ENCODE peak calls at places on chromosome 14, in eight cellular contexts. W is GM10248, B is GM13977, R is Panc1, Y is body of pancreas, M is RWPE1, P is right lobe of liver, J is neural crest cell. T is an unnamed sample.

GRCh38 chr14:85813040-85813439 is 283.1 kb downstream of the FLRT2 start:
- DNase-seq in M (no peak), R (no peak), P (no peak), J (no peak), W (no peak), B (no peak), Y (no peak), T (no peak)

GRCh38 chr14:59845245-59845644 is 25.3 kb downstream of the RTN1 start:
- DNase-seq in M (no peak), R (no peak), W (no peak), P (no peak), B (no peak), Y (no peak), J (no peak), T (no peak)

GRCh38 chr14:99064262-99064954 is 207.6 kb downstream of the BCL11B start:
- DNase-seq in W (no peak), J (no peak), B (no peak), Y (no peak), R (no peak), P (no peak), M (peak), T (no peak)

GRCh38 chr14:100680439-100681051 is 46.1 kb upstream of the DLK1 start:
- DNase-seq in W (no peak), M (no peak), R (no peak), Y (no peak), P (no peak), J (no peak), B (no peak), T (no peak)

GRCh38 chr14:72451081-72451972 is 442.6 kb downstream of the DPF3 start:
- DNase-seq in B (peak), M (no peak), R (no peak), P (no peak), Y (no peak), J (no peak), W (peak), T (no peak)

GRCh38 chr14:35858521-35859209 is 32.5 kb downstream of the BRMS1L start:
- DNase-seq in P (no peak), Y (no peak), W (no peak), J (no peak), R (no peak), B (no peak), M (peak), T (no peak)

GRCh38 chr14:31283568-31284252 is 76.1 kb upstream of the HECTD1 start:
- DNase-seq in M (no peak), W (no peak), R (no peak), Y (no peak), P (no peak), B (no peak), J (no peak), T (peak)

GRCh38 chr14:106845286-106846087 is 1319.1 kb downstream of the TMEM121 start:
- DNase-seq in M (peak), R (no peak), B (peak), Y (peak), J (no peak), P (peak), W (peak), T (no peak)

GRCh38 chr14:104093366-104094055 is 8.0 kb downstream of the ASPG start:
- DNase-seq in J (no peak), R (no peak), Y (no peak), W (no peak), P (peak), B (no peak), M (no peak), T (no peak)

GRCh38 chr14:74531467-74531866 is 37.9 kb downstream of the ISCA2 start:
- DNase-seq in R (no peak), P (no peak), Y (no peak), B (no peak), W (no peak), J (no peak), M (peak), T (peak)

GRCh38 chr14:81594012-81594411 is 60.4 kb upstream of the SEL1L start:
- DNase-seq in Y (peak), P (no peak), B (no peak), W (no peak), M (no peak), R (no peak), J (peak), T (no peak)

GRCh38 chr14:61463664-61464063 is 142.3 kb downstream of the PRKCH start:
- DNase-seq in M (no peak), P (no peak), W (no peak), J (no peak), Y (no peak), R (no peak), B (no peak), T (no peak)

GRCh38 chr14:105474478-105475268 is at the start of gene CRIP2:
- DNase-seq in Y (no peak), P (no peak), R (no peak), W (peak), J (no peak), B (peak), M (peak), T (peak)

GRCh38 chr14:61218157-61218556 is 63.0 kb downstream of the TMEM30B start:
- DNase-seq in B (no peak), R (no peak), P (no peak), Y (no peak), M (no peak), J (no peak), W (no peak), T (no peak)

GRCh38 chr14:92906823-92907222 is 16.1 kb upstream of the CHGA start:
- DNase-seq in B (no peak), W (no peak), Y (no peak), J (no peak), M (no peak), P (no peak), R (no peak), T (no peak)

DNA sequence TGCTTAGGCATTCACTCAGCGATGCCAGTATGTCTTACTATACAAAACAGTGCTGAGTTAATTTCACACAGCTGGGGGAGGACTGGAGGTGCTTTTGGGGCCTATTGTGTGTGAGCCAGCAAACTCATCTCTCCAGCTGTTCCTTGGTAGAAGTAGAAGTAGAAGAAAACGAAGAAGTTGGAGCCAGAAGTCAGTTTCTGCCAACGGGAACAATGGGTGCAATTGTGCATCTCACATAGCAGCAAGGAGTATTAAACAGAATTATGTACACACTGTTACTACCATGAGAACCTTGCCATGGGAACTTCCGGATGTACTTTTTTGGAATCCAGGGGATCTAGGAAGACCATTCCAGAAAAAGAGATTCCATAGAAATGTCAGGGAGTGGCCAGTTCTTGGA is 88.6 kb downstream of the VCPKMT start:
- DNase-seq in B (no peak), Y (no peak), J (no peak), M (no peak), P (no peak), W (no peak), R (no peak), T (no peak)
- TF ChIP-seq CTCF in B (no peak), Y (no peak), J (no peak), M (no peak), P (no peak), W (no peak), R (no peak), T (no peak)

GRCh38 chr14:68657300-68658028 is 135.4 kb downstream of the ZFP36L1 start:
- DNase-seq in W (no peak), M (no peak), P (no peak), R (no peak), B (no peak), Y (no peak), J (no peak), T (no peak)

GRCh38 chr14:68656452-68656851 is 136.4 kb downstream of the ZFP36L1 start:
- DNase-seq in J (no peak), B (no peak), R (no peak), W (no peak), P (no peak), M (no peak), Y (no peak), T (no peak)

GRCh38 chr14:68654471-68654941 is 138.4 kb downstream of the ZFP36L1 start:
- DNase-seq in P (no peak), J (no peak), R (no peak), M (no peak), B (no peak), Y (no peak), W (no peak), T (no peak)

GRCh38 chr14:68655021-68655811 is 137.7 kb downstream of the ZFP36L1 start:
- DNase-seq in P (no peak), J (no peak), W (no peak), B (no peak), M (no peak), R (no peak), Y (peak), T (no peak)

GRCh38 chr14:68655961-68656360 is 136.9 kb downstream of the ZFP36L1 start:
- DNase-seq in Y (no peak), R (no peak), P (no peak), B (no peak), M (no peak), J (no peak), W (no peak), T (peak)
- TF ChIP-seq CTCF in Y (peak), R (peak), P (peak), B (peak), M (no peak), J (no peak), W (peak), T (peak)

DNA sequence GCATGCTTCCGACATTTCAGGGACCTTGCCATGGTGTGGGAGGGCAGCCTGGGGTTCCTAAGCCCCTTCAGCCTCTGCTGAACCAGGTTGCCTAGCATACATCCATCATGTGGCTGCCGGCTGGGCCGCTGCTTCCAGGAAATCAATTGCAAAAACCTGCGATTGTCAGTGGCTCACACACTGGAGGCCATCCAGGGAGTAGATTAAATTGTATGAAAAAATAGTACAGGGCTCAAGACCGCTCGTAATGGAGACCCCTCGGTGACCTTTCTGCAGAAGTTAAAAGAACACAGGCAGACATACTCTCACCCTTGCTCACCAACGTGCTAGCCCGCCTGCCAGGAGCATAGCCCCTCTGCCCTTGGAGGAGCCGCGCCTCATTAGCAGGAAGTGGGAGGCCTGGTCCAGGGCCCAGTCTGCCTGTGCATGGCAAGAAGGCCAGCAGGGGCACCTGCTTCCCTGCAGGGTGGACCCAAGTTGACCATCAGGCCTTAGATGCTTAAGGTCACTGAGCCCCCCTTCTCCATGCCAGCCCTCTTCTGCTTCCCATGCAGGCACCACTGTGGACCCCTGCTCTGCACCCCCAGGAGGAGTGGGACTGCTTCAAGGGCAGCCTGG is 31.4 kb upstream of the CIPC start:
- DNase-seq in J (no peak), W (no peak), R (no peak), B (no peak), M (no peak), P (no peak), Y (no peak), T (no peak)
- TF ChIP-seq CTCF in J (no peak), W (no peak), R (no peak), B (no peak), M (no peak), P (no peak), Y (no peak), T (no peak)

GRCh38 chr14:76497550-76498484 is 121.9 kb downstream of the ESRRB start:
- DNase-seq in Y (no peak), J (no peak), B (no peak), M (no peak), W (no peak), P (peak), R (no peak), T (no peak)
- TF ChIP-seq CTCF in Y (no peak), J (no peak), B (peak), M (no peak), W (no peak), P (no peak), R (no peak), T (no peak)

GRCh38 chr14:91484186-91484585 is 25.9 kb downstream of the PPP4R3A start:
- DNase-seq in P (no peak), B (no peak), M (no peak), W (no peak), R (no peak), J (no peak), Y (no peak), T (no peak)
- TF ChIP-seq CTCF in P (no peak), B (peak), M (no peak), W (no peak), R (no peak), J (peak), Y (no peak), T (no peak)

GRCh38 chr14:58401587-58401986 is 5.9 kb downstream of the TOMM20L start:
- DNase-seq in Y (no peak), B (no peak), P (no peak), J (no peak), W (no peak), M (no peak), R (no peak), T (no peak)
- TF ChIP-seq CTCF in Y (no peak), B (peak), P (peak), J (no peak), W (no peak), M (no peak), R (peak), T (no peak)

DNA sequence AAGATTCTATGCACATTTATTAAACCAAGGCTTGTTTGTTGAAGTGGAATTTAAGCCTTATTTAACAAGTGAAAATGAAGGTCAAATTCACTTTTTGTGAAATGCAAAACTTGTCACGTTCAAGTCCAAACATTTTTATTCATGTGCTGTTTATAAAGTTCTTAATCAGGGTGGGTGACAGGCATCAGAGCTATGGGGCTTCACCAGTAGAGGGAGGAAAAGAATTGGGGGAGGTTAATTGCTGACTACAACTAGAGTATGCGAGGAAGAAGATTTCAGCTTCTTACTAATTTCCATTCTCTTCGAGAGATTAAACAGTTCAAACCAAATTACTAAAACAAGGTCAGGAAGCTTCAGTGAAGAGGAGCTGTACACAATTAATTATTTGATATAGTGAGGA is 9.7 kb downstream of the MOK start:
- DNase-seq in M (no peak), B (no peak), Y (no peak), R (no peak), P (no peak), W (no peak), J (no peak), T (no peak)
- TF ChIP-seq CTCF in M (no peak), B (no peak), Y (no peak), R (no peak), P (no peak), W (no peak), J (peak), T (no peak)

DNA sequence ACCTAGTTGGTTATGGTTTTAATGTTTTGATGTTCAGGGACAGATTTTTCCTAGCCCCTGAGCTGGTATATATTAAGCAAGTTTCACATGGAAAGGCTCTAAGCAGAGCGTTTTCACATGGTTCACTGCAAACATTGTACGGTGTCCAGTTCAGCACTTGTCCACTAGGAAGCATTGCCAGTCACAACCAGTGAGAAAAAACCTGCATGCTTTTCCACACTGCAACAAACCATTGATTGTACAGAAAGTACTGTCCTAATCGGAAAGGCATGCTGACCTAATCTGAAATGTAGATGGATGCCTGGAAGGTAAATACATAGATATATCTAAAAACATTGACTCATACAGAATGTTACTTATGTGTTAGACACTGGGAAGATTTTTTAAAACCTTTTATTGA is 25.0 kb upstream of the NPAS3 start:
- DNase-seq in W (no peak), R (no peak), B (no peak), J (no peak), P (no peak), M (no peak), Y (no peak), T (no peak)
- TF ChIP-seq CTCF in W (no peak), R (no peak), B (no peak), J (peak), P (no peak), M (no peak), Y (no peak), T (peak)

DNA sequence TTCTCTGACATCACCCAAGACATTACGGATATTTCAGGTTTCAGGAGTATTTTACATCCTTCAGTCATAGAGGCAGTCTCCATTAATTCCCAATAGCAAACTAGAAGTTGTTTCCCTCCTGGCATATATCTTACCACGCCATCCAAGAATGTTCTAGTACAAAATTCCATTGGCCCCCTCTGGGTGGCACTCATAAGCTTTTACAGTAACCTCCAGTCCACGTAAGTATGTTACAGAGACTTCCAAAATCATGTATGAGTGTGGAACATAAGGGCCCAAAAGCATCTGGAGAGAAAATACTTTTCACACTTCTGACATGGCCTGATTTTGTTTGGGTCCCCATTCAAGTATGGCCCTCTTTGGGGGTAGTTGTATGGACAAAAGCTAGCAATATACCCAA is 58.1 kb upstream of the DHRS4 start:
- DNase-seq in B (no peak), W (no peak), P (no peak), R (no peak), M (no peak), Y (no peak), J (no peak), T (no peak)
- TF ChIP-seq CTCF in B (no peak), W (no peak), P (peak), R (peak), M (no peak), Y (no peak), J (no peak), T (no peak)

T was measured in thyroid gland.